ENCODE peak calls at places on chromosomes 5 and 9, in ten cellular contexts. M, Q, X, V, G, W, L, A, U and E are unnamed samples.
A peak's percentile ranks its signal among the peaks of the same experiment; 100 is the strongest.

GRCh38 chr5:146662229-146662628 is 146.2 kb upstream of the GPR151 start:
- DNase-seq in M (no peak), Q (no peak), X (no peak), V (no peak), G (peak; percentile 3), W (peak; percentile 63), L (peak; percentile 13), A (no peak), U (no peak), E (no peak)

GRCh38 chr9:34498511-34498910 is 24.3 kb downstream of the ENHO start:
- DNase-seq in M (no peak), Q (no peak), X (no peak), V (peak; percentile 32), G (no peak), W (no peak), L (no peak), A (no peak), U (no peak), E (no peak)

GRCh38 chr9:4829956-4830355 is 37.2 kb downstream of the RCL1 start:
- DNase-seq in M (no peak), Q (no peak), X (no peak), V (no peak), G (no peak), W (no peak), L (no peak), A (no peak), U (no peak), E (no peak)

GRCh38 chr5:73768-74502 is 18.0 kb upstream of the PLEKHG4B start:
- DNase-seq in M (no peak), Q (no peak), X (no peak), V (no peak), G (no peak), W (no peak), L (no peak), A (no peak), U (peak; percentile 21), E (no peak)

GRCh38 chr5:33841829-33842228 is 50.0 kb downstream of the ADAMTS12 start:
- DNase-seq in M (no peak), Q (no peak), X (no peak), V (no peak), G (no peak), W (no peak), L (no peak), A (no peak), U (no peak), E (no peak)

GRCh38 chr9:79592736-79593493 is 21.1 kb downstream of the TLE4 start:
- DNase-seq in M (no peak), Q (no peak), X (no peak), V (no peak), G (no peak), W (no peak), L (peak; percentile 50), A (no peak), U (no peak), E (no peak)

GRCh38 chr9:124695280-124695890 is 75.7 kb downstream of the NR6A1 start:
- DNase-seq in M (no peak), Q (no peak), X (no peak), V (no peak), G (no peak), W (no peak), L (no peak), A (no peak), U (no peak), E (no peak)

GRCh38 chr9:120436937-120437592 is 142.9 kb downstream of the CDK5RAP2 start:
- DNase-seq in M (no peak), Q (no peak), X (no peak), V (peak; percentile 92), G (no peak), W (peak; percentile 10), L (no peak), A (no peak), U (peak; percentile 50), E (peak; percentile 45)

GRCh38 chr5:39100851-39101396 is 26.7 kb upstream of the RICTOR start:
- DNase-seq in M (peak; percentile 40), Q (no peak), X (peak; percentile 98), V (no peak), G (no peak), W (no peak), L (no peak), A (no peak), U (no peak), E (no peak)

GRCh38 chr5:96927008-96927407 is 8.9 kb upstream of the LNPEP start:
- DNase-seq in M (no peak), Q (no peak), X (no peak), V (no peak), G (no peak), W (peak; percentile 16), L (no peak), A (no peak), U (no peak), E (no peak)

GRCh38 chr9:109504689-109505088 is 6.6 kb upstream of the PTPN3 start:
- DNase-seq in M (no peak), Q (no peak), X (no peak), V (no peak), G (no peak), W (no peak), L (no peak), A (no peak), U (no peak), E (no peak)

GRCh38 chr9:109510506-109510905 is 12.4 kb upstream of the PTPN3 start:
- DNase-seq in M (no peak), Q (no peak), X (no peak), V (no peak), G (no peak), W (no peak), L (no peak), A (no peak), U (no peak), E (no peak)

GRCh38 chr9:109507421-109507838 is 9.3 kb upstream of the PTPN3 start:
- DNase-seq in M (no peak), Q (peak; percentile 76), X (peak; percentile 76), V (no peak), G (no peak), W (peak; percentile 13), L (no peak), A (no peak), U (peak; percentile 60), E (no peak)

GRCh38 chr9:109509625-109510024 is 11.5 kb upstream of the PTPN3 start:
- DNase-seq in M (no peak), Q (no peak), X (no peak), V (no peak), G (no peak), W (no peak), L (no peak), A (no peak), U (no peak), E (no peak)

GRCh38 chr9:109506097-109506712 is 8.1 kb upstream of the PTPN3 start:
- DNase-seq in M (no peak), Q (no peak), X (no peak), V (no peak), G (no peak), W (no peak), L (no peak), A (no peak), U (no peak), E (no peak)
- H3K27me3 ChIP-seq in M (no peaks in the 10 kb centered on the region), Q (no peaks in the 10 kb centered on the region), X (no peaks in the 10 kb centered on the region), V (peaks cover 5% of the 10 kb centered on the region), G (no peaks in the 10 kb centered on the region), W (no peaks in the 10 kb centered on the region), L (peaks cover 14% of the 10 kb centered on the region), A (peaks cover 68% of the 10 kb centered on the region), U (no peaks in the 10 kb centered on the region), E (no peaks in the 10 kb centered on the region)

DNA sequence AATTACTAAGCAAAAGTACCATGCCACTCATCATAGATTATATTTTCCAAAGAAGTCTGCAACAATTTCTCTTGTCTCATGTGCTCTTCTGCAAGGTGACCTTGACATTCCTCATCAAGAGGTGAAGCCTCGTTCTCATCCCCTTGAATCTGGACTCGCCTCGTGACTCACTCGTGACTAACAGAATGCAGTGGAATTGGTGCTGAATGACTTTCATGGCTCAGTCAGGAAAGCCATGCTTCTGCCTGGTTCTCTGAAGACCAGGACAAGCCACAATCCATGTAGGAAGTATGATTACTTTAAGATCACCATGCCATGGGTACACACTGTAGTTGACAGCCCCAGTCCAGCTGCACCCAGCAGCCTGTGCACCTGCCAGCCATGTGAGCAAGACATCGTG is 335.8 kb downstream of the GADD45G start:
- DNase-seq in M (no peak), Q (no peak), X (no peak), V (no peak), G (no peak), W (no peak), L (no peak), A (no peak), U (no peak), E (no peak)
- H3K27ac ChIP-seq in M (no peak overlapping the region), Q (no peak overlapping the region), X (no peak overlapping the region), V (no peak overlapping the region), G (no peak overlapping the region), W (no peak overlapping the region), L (no peak overlapping the region), A (no peak overlapping the region), U (no peak overlapping the region), E (no peak overlapping the region)

GRCh38 chr5:25568294-25568693 is 923.5 kb upstream of the CDH10 start:
- DNase-seq in M (no peak), Q (no peak), X (no peak), V (no peak), G (no peak), W (no peak), L (no peak), A (no peak), U (no peak), E (no peak)
- H3K9me3 ChIP-seq in M (no peaks in the 10 kb centered on the region), Q (peaks cover 2% of the 10 kb centered on the region), X (no peaks in the 10 kb centered on the region), V (no peaks in the 10 kb centered on the region), G (no peaks in the 10 kb centered on the region), W (no peaks in the 10 kb centered on the region), L (no peaks in the 10 kb centered on the region), A (peaks cover 1% of the 10 kb centered on the region), U (no peaks in the 10 kb centered on the region), E (no peaks in the 10 kb centered on the region)

GRCh38 chr9:32570262-32570661 is 2.7 kb downstream of the NDUFB6 start:
- DNase-seq in M (no peak), Q (no peak), X (no peak), V (no peak), G (no peak), W (no peak), L (no peak), A (no peak), U (no peak), E (no peak)
- H3K27me3 ChIP-seq in M (no peaks in the 10 kb centered on the region), Q (no peaks in the 10 kb centered on the region), X (no peaks in the 10 kb centered on the region), V (no peaks in the 10 kb centered on the region), G (no peaks in the 10 kb centered on the region), W (no peaks in the 10 kb centered on the region), L (no peaks in the 10 kb centered on the region), A (no peaks in the 10 kb centered on the region), U (no peaks in the 10 kb centered on the region), E (no peaks in the 10 kb centered on the region)

GRCh38 chr5:132421442-132421841 is 51.9 kb downstream of the SLC22A5 start:
- DNase-seq in M (no peak), Q (no peak), X (no peak), V (no peak), G (no peak), W (no peak), L (no peak), A (no peak), U (no peak), E (no peak)
- H3K27ac ChIP-seq in M (peak overlapping the region; percentile 29), Q (no peak overlapping the region), X (no peak overlapping the region), V (peak overlapping the region; percentile 64), G (no peak overlapping the region), W (no peak overlapping the region), L (peak overlapping the region; percentile 99), A (no peak overlapping the region), U (peak overlapping the region; percentile 92), E (peak overlapping the region; percentile 29)

GRCh38 chr9:26391036-26391435 is 501.6 kb downstream of the CAAP1 start:
- DNase-seq in M (no peak), Q (no peak), X (no peak), V (no peak), G (no peak), W (no peak), L (no peak), A (no peak), U (no peak), E (no peak)
- H3K9me3 ChIP-seq in M (no peaks in the 10 kb centered on the region), Q (peaks cover 3% of the 10 kb centered on the region), X (no peaks in the 10 kb centered on the region), V (peaks cover 31% of the 10 kb centered on the region), G (no peaks in the 10 kb centered on the region), W (no peaks in the 10 kb centered on the region), L (peaks cover 3% of the 10 kb centered on the region), A (peaks cover 4% of the 10 kb centered on the region), U (no peaks in the 10 kb centered on the region), E (no peaks in the 10 kb centered on the region)

GRCh38 chr5:176773408-176774035 is 36.8 kb upstream of the UNC5A start:
- DNase-seq in M (no peak), Q (peak; percentile 62), X (no peak), V (peak; percentile 42), G (no peak), W (no peak), L (no peak), A (no peak), U (peak; percentile 13), E (no peak)
- H3K27me3 ChIP-seq in M (peaks cover 6% of the 10 kb centered on the region), Q (no peaks in the 10 kb centered on the region), X (no peaks in the 10 kb centered on the region), V (peaks cover 6% of the 10 kb centered on the region), G (no peaks in the 10 kb centered on the region), W (no peaks in the 10 kb centered on the region), L (peaks cover under 1% of the 10 kb centered on the region), A (peaks cover 43% of the 10 kb centered on the region), U (no peaks in the 10 kb centered on the region), E (peaks cover 30% of the 10 kb centered on the region)